ENCODE peak calls at places on chromosomes 6 and 20, in four cellular contexts. R is neural crest cell; S is stimulated activated CD8-positive, alpha-beta memory T cell treated with anti-CD3 and anti-CD28 coated beads, Interleukin-15, amount 100 ng/mL, for 24 hours; E is glomerular endothelial cell. F is an unnamed sample.
A peak's percentile ranks its signal among the peaks of the same experiment; 100 is the strongest.

GRCh38 chr20:10318625-10319024 is 100.0 kb downstream of the SNAP25 start:
- DNase-seq in R (no peak), S (no peak), E (no peak), F (no peak)

GRCh38 chr6:128520436-128521301 is at the start of gene PTPRK:
- DNase-seq in R (peak; percentile 89), S (peak; percentile 76), E (no peak), F (peak; percentile 87)

GRCh38 chr6:135128268-135128914 is 52.7 kb upstream of the MYB start:
- DNase-seq in R (no peak), S (no peak), E (no peak), F (no peak)

GRCh38 chr6:43695078-43695966 is 7.7 kb upstream of the MRPS18A start:
- DNase-seq in R (no peak), S (no peak), E (no peak), F (no peak)

GRCh38 chr6:67352717-67353116 is 1282.4 kb upstream of the ADGRB3 start:
- DNase-seq in R (no peak), S (no peak), E (no peak), F (no peak)

GRCh38 chr6:160202411-160202810 is 56.2 kb downstream of the SLC22A2 start:
- DNase-seq in R (no peak), S (no peak), E (no peak), F (no peak)

GRCh38 chr20:58078741-58079522 is 149.5 kb downstream of the ANKRD60 start:
- DNase-seq in R (no peak), S (no peak), E (no peak), F (no peak)

GRCh38 chr20:62142252-62143117 is 709 bp downstream of the PSMA7 start:
- DNase-seq in R (no peak), S (no peak), E (no peak), F (peak; percentile 56)

GRCh38 chr20:63895886-63896135 is 885 bp downstream of the DNAJC5 start:
- DNase-seq in R (no peak), S (no peak), E (no peak), F (peak; percentile 51)

GRCh38 chr6:142693446-142693845 is 251.5 kb downstream of the HIVEP2 start:
- DNase-seq in R (no peak), S (no peak), E (no peak), F (no peak)

GRCh38 chr20:58135441-58136170 is 92.8 kb downstream of the ANKRD60 start:
- DNase-seq in R (no peak), S (no peak), E (no peak), F (no peak)

GRCh38 chr20:38875170-38875993 is 50.8 kb upstream of the FAM83D start:
- DNase-seq in R (no peak), S (no peak), E (peak; percentile 57), F (no peak)

GRCh38 chr6:159103396-159104162 is 58.8 kb upstream of the TAGAP start:
- DNase-seq in R (no peak), S (no peak), E (no peak), F (no peak)

GRCh38 chr6:46042355-46042999 is 26.8 kb upstream of the CLIC5 start:
- DNase-seq in R (no peak), S (no peak), E (peak; percentile 36), F (peak; percentile 32)

GRCh38 chr6:16274519-16275229 is 36.3 kb downstream of the GMPR start:
- DNase-seq in R (no peak), S (no peak), E (no peak), F (no peak)

GRCh38 chr20:16641511-16641910 is 68.3 kb upstream of the KIF16B start:
- DNase-seq in R (no peak), S (no peak), E (no peak), F (no peak)

GRCh38 chr6:111555041-111555440 is 50.6 kb downstream of the TRAF3IP2 start:
- DNase-seq in R (no peak), S (no peak), E (no peak), F (no peak)

GRCh38 chr6:70221025-70221714 is 81.7 kb downstream of the COL9A1 start:
- DNase-seq in R (no peak), S (no peak), E (no peak), F (peak; percentile 56)

GRCh38 chr6:87212596-87212995 is 57.2 kb downstream of the ZNF292 start:
- DNase-seq in R (no peak), S (no peak), E (no peak), F (no peak)

GRCh38 chr20:23889775-23890187 is 10.2 kb upstream of the CST5 start:
- DNase-seq in R (peak; percentile 60), S (peak; percentile 29), E (peak; percentile 10), F (peak; percentile 40)

GRCh38 chr6:127243501-127243900 is 23.2 kb upstream of the RNF146 start:
- DNase-seq in R (no peak), S (no peak), E (no peak), F (no peak)

GRCh38 chr6:37516076-37516919 is 16.6 kb upstream of the CCDC167 start:
- DNase-seq in R (no peak), S (peak; percentile 41), E (no peak), F (no peak)

GRCh38 chr6:133052465-133052864 is 188.7 kb upstream of the EYA4 start:
- DNase-seq in R (no peak), S (no peak), E (no peak), F (no peak)

GRCh38 chr6:31355540-31355988 is 1.4 kb downstream of the HLA-B start:
- DNase-seq in R (no peak), S (no peak), E (no peak), F (no peak)

GRCh38 chr6:170448745-170449144 is 104.4 kb downstream of the PSMB1 start:
- DNase-seq in R (no peak), S (no peak), E (no peak), F (no peak)

GRCh38 chr6:55108469-55109130 is 65.7 kb upstream of the HCRTR2 start:
- DNase-seq in R (no peak), S (no peak), E (no peak), F (no peak)

F was measured in erythroblast.